ENCODE peak calls at places on chromosome 22, in four cellular contexts. One of them, this sample, is unnamed.

GRCh38 chr22:43955883-43956286 is 643 bp downstream of the SAMM50 start:
- DNase-seq in GM12878: no peak
- DNase-seq in SK-N-SH: no peak
- DNase-seq in HepG2: no peak
- DNase-seq in this sample: no peak

GRCh38 chr22:19998991-19999820 is 17.4 kb downstream of the ARVCF start:
- DNase-seq in GM12878: no peak
- DNase-seq in SK-N-SH: peak; percentile 72
- DNase-seq in HepG2: no peak
- DNase-seq in this sample: no peak

GRCh38 chr22:17891427-17892167 is 117.3 kb upstream of the BID start:
- DNase-seq in GM12878: no peak
- DNase-seq in SK-N-SH: peak; percentile 62
- DNase-seq in HepG2: peak; percentile 7
- DNase-seq in this sample: peak; percentile 64

GRCh38 chr22:47589271-47590250 is 827.1 kb downstream of the TBC1D22A start:
- DNase-seq in GM12878: no peak
- DNase-seq in SK-N-SH: no peak
- DNase-seq in HepG2: no peak
- DNase-seq in this sample: no peak

GRCh38 chr22:22877523-22878210 is 9.9 kb upstream of the IGLL5 start:
- DNase-seq in GM12878: no peak
- DNase-seq in SK-N-SH: peak; percentile 67
- DNase-seq in HepG2: peak; percentile 46
- DNase-seq in this sample: peak; percentile 89

GRCh38 chr22:38981005-38981658 is 1.0 kb upstream of the APOBEC3B start:
- DNase-seq in GM12878: no peak
- DNase-seq in SK-N-SH: no peak
- DNase-seq in HepG2: peak; percentile 67
- DNase-seq in this sample: no peak

GRCh38 chr22:43305806-43306205 is 37.4 kb downstream of the SCUBE1 start:
- DNase-seq in GM12878: no peak
- DNase-seq in SK-N-SH: peak; percentile 64
- DNase-seq in HepG2: no peak
- DNase-seq in this sample: no peak

GRCh38 chr22:48223488-48224190 is 1461.2 kb downstream of the TBC1D22A start:
- DNase-seq in GM12878: no peak
- DNase-seq in SK-N-SH: no peak
- DNase-seq in HepG2: no peak
- DNase-seq in this sample: peak; percentile 23

GRCh38 chr22:20650294-20651207 is 123.4 kb upstream of the SERPIND1 start:
- DNase-seq in GM12878: no peak
- DNase-seq in SK-N-SH: no peak
- DNase-seq in HepG2: no peak
- DNase-seq in this sample: peak; percentile 32

GRCh38 chr22:50200333-50201190 is at the start of gene SELENOO:
- DNase-seq in GM12878: no peak
- DNase-seq in SK-N-SH: peak; percentile 100
- DNase-seq in HepG2: peak; percentile 75
- DNase-seq in this sample: peak; percentile 85

GRCh38 chr22:39966522-39966921 is 6.3 kb downstream of the TMA7B start:
- DNase-seq in GM12878: no peak
- DNase-seq in SK-N-SH: no peak
- DNase-seq in HepG2: no peak
- DNase-seq in this sample: no peak

GRCh38 chr22:40033586-40034380 is 39.0 kb downstream of the FAM83F start:
- DNase-seq in GM12878: no peak
- DNase-seq in SK-N-SH: no peak
- DNase-seq in HepG2: no peak
- DNase-seq in this sample: no peak

GRCh38 chr22:50316114-50317065 is 8.9 kb upstream of the PLXNB2 start:
- DNase-seq in GM12878: no peak
- DNase-seq in SK-N-SH: peak; percentile 57
- DNase-seq in HepG2: no peak
- DNase-seq in this sample: peak; percentile 45

GRCh38 chr22:17429516-17429915 is 60.3 kb downstream of the CECR2 start:
- DNase-seq in GM12878: no peak
- DNase-seq in SK-N-SH: no peak
- DNase-seq in HepG2: no peak
- DNase-seq in this sample: no peak

GRCh38 chr22:21582801-21583740 is 15.6 kb downstream of the UBE2L3 start:
- DNase-seq in GM12878: no peak
- DNase-seq in SK-N-SH: no peak
- DNase-seq in HepG2: no peak
- DNase-seq in this sample: no peak

GRCh38 chr22:49534386-49534785 is 293.3 kb downstream of the BRD1 start:
- DNase-seq in GM12878: no peak
- DNase-seq in SK-N-SH: no peak
- DNase-seq in HepG2: no peak
- DNase-seq in this sample: no peak

GRCh38 chr22:49152146-49152929 is 675.3 kb downstream of the BRD1 start:
- DNase-seq in GM12878: no peak
- DNase-seq in SK-N-SH: peak; percentile 52
- DNase-seq in HepG2: no peak
- DNase-seq in this sample: no peak

GRCh38 chr22:30247561-30247960 is 1.0 kb upstream of the LIF start:
- DNase-seq in GM12878: no peak
- DNase-seq in SK-N-SH: no peak
- DNase-seq in HepG2: no peak
- DNase-seq in this sample: no peak

GRCh38 chr22:26887456-26887855 is 230.1 kb downstream of the MIAT start:
- DNase-seq in GM12878: no peak
- DNase-seq in SK-N-SH: no peak
- DNase-seq in HepG2: no peak
- DNase-seq in this sample: no peak
- TF ChIP-seq POLR2AphosphoS5 in GM12878: no peak
- TF ChIP-seq POLR2AphosphoS5 in SK-N-SH: peak; percentile 32
- TF ChIP-seq POLR2AphosphoS5 in HepG2: no peak
- TF ChIP-seq POLR2AphosphoS5 in this sample: no peak

GRCh38 chr22:46106279-46107022 is 43.9 kb upstream of the PPARA start:
- DNase-seq in GM12878: no peak
- DNase-seq in SK-N-SH: no peak
- DNase-seq in HepG2: no peak
- DNase-seq in this sample: no peak

GRCh38 chr22:46108564-46109473 is 41.5 kb upstream of the PPARA start:
- DNase-seq in GM12878: no peak
- DNase-seq in SK-N-SH: peak; percentile 75
- DNase-seq in HepG2: peak; percentile 42
- DNase-seq in this sample: no peak

GRCh38 chr22:46107753-46108563 is 42.4 kb upstream of the PPARA start:
- DNase-seq in GM12878: no peak
- DNase-seq in SK-N-SH: peak; percentile 76
- DNase-seq in HepG2: no peak
- DNase-seq in this sample: no peak

GRCh38 chr22:46105494-46106278 is 44.6 kb upstream of the PPARA start:
- DNase-seq in GM12878: no peak
- DNase-seq in SK-N-SH: no peak
- DNase-seq in HepG2: peak; percentile 87
- DNase-seq in this sample: no peak

GRCh38 chr22:46107089-46107664 is 43.1 kb upstream of the PPARA start:
- DNase-seq in GM12878: no peak
- DNase-seq in SK-N-SH: peak; percentile 79
- DNase-seq in HepG2: no peak
- DNase-seq in this sample: no peak
- TF ChIP-seq TCF12 in GM12878: no peak
- TF ChIP-seq TCF12 in SK-N-SH: no peak
- TF ChIP-seq TCF12 in HepG2: no peak
- TF ChIP-seq TCF12 in this sample: no peak

GRCh38 chr22:41936894-41937169 is 10.1 kb downstream of the CENPM start:
- DNase-seq in GM12878: no peak
- DNase-seq in SK-N-SH: no peak
- DNase-seq in HepG2: no peak
- DNase-seq in this sample: no peak

GRCh38 chr22:41934284-41935014 is 7.8 kb upstream of the TNFRSF13C start:
- DNase-seq in GM12878: no peak
- DNase-seq in SK-N-SH: no peak
- DNase-seq in HepG2: no peak
- DNase-seq in this sample: no peak

GRCh38 chr22:41933411-41934177 is 7.0 kb upstream of the TNFRSF13C start:
- DNase-seq in GM12878: no peak
- DNase-seq in SK-N-SH: no peak
- DNase-seq in HepG2: no peak
- DNase-seq in this sample: no peak

GRCh38 chr22:41932353-41932752 is 5.7 kb upstream of the TNFRSF13C start:
- DNase-seq in GM12878: no peak
- DNase-seq in SK-N-SH: no peak
- DNase-seq in HepG2: no peak
- DNase-seq in this sample: no peak

GRCh38 chr22:41935015-41935908 is 8.7 kb upstream of the TNFRSF13C start:
- DNase-seq in GM12878: no peak
- DNase-seq in SK-N-SH: no peak
- DNase-seq in HepG2: no peak
- DNase-seq in this sample: no peak
- H3K9ac ChIP-seq in GM12878: peak overlapping the region; percentile 45
- H3K9ac ChIP-seq in SK-N-SH: no peak overlapping the region
- H3K9ac ChIP-seq in HepG2: no peak overlapping the region
- H3K9ac ChIP-seq in this sample: no peak overlapping the region

DNA sequence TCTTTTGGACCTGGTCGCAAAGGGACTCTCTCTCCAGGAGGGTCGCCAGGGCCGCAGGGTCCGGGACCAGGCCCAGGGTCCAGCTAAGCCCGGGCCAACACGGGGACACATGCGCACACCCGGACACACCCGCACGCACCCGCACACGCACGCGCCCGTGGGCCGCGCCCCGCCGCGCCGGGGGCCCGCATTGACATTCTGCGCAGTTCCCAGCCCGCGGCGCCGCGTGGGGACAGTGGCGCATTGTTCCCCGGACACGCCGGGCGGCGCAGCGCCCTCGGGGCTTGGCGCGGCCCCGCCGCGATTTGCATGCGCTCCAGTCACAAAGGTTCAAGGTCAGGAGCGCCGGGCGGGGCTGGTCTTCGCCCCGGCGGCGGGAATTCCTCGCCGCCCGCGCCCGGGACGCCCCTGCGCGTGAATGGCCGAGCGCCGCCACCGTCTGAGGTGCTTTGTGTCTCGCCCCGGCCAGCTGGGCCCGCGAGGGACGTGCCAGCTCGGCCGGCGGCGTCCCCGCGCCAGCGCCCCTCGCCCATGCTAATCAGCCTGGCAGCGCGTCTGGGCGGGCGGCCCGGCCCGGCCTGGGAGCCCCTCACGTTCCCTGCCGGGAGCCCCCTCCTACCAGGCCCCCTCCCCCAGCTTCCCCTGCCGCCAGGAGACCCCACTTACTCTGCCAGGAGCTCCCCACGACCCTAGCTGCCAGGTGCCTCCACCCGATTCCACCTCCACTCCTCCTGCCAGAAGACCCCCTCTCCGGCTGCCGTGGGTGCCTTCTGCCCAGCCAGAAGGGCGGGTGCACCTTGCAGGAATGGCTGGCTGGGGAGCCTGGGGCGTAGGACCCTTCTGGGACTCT is 50.5 kb upstream of the WNT7B start:
- DNase-seq in GM12878: no peak
- DNase-seq in SK-N-SH: no peak
- DNase-seq in HepG2: peak; percentile 46
- DNase-seq in this sample: no peak
- TF ChIP-seq POLR2AphosphoS5 in GM12878: no peak
- TF ChIP-seq POLR2AphosphoS5 in SK-N-SH: no peak
- TF ChIP-seq POLR2AphosphoS5 in HepG2: no peak
- TF ChIP-seq POLR2AphosphoS5 in this sample: no peak

This sample was measured in H1.